ENCODE peak calls at places on chromosomes 5 and 9, in eight cellular contexts. A is mesothelial cell of epicardium, R is GM13976, E is cardiac muscle cell, L is neural crest cell, V is WTC11, C is tibial nerve, Z is progenitor cell of endocrine pancreas. I is an unnamed sample.

GRCh38 chr9:69431203-69431602 is 106.2 kb downstream of the ENTREP1 start:
- DNase-seq in A (no peak), R (no peak), E (no peak), L (no peak), V (no peak), C (no peak), Z (no peak), I (no peak)

GRCh38 chr5:68381060-68381459 is 165.5 kb downstream of the PIK3R1 start:
- DNase-seq in A (no peak), R (no peak), E (no peak), L (no peak), V (no peak), C (no peak), Z (no peak), I (no peak)

GRCh38 chr5:35263266-35263665 is 33.0 kb upstream of the PRLR start:
- DNase-seq in A (no peak), R (no peak), E (no peak), L (no peak), V (no peak), C (no peak), Z (no peak), I (no peak)

GRCh38 chr5:137415231-137415681 is 83.9 kb downstream of the SPOCK1 start:
- DNase-seq in A (no peak), R (no peak), E (peak), L (no peak), V (no peak), C (no peak), Z (no peak), I (no peak)

GRCh38 chr5:137876101-137876500 is 8.4 kb downstream of the MYOT start:
- DNase-seq in A (no peak), R (no peak), E (no peak), L (no peak), V (no peak), C (no peak), Z (no peak), I (no peak)

GRCh38 chr5:168159425-168159824 is 132.0 kb upstream of the WWC1 start:
- DNase-seq in A (no peak), R (peak), E (no peak), L (no peak), V (peak), C (no peak), Z (no peak), I (no peak)

GRCh38 chr9:128026255-128027165 is 40.6 kb downstream of the NAIF1 start:
- DNase-seq in A (no peak), R (peak), E (peak), L (no peak), V (no peak), C (peak), Z (no peak), I (peak)

GRCh38 chr9:104868687-104869404 is 59.1 kb downstream of the ABCA1 start:
- DNase-seq in A (peak), R (peak), E (peak), L (peak), V (peak), C (peak), Z (no peak), I (no peak)

GRCh38 chr5:80701597-80701996 is 46.8 kb upstream of the DHFR start:
- DNase-seq in A (no peak), R (no peak), E (peak), L (no peak), V (no peak), C (no peak), Z (no peak), I (no peak)

GRCh38 chr9:132536124-132536523 is 46.3 kb upstream of the BARHL1 start:
- DNase-seq in A (no peak), R (no peak), E (no peak), L (no peak), V (no peak), C (no peak), Z (no peak), I (no peak)

GRCh38 chr9:130908129-130908877 is 11.7 kb upstream of the QRFP start:
- DNase-seq in A (no peak), R (no peak), E (no peak), L (no peak), V (no peak), C (no peak), Z (no peak), I (no peak)

GRCh38 chr9:76576344-76576743 is 117.4 kb downstream of the GCNT1 start:
- DNase-seq in A (no peak), R (peak), E (peak), L (no peak), V (no peak), C (no peak), Z (no peak), I (peak)

GRCh38 chr9:91221332-91221731 is 140.4 kb downstream of the AUH start:
- DNase-seq in A (no peak), R (no peak), E (peak), L (no peak), V (no peak), C (no peak), Z (no peak), I (no peak)

GRCh38 chr5:132263548-132264261 is 6.2 kb downstream of the PDLIM4 start:
- DNase-seq in A (peak), R (peak), E (peak), L (no peak), V (no peak), C (peak), Z (no peak), I (peak)

GRCh38 chr9:114400219-114400618 is 12.4 kb upstream of the AKNA start:
- DNase-seq in A (no peak), R (no peak), E (no peak), L (no peak), V (no peak), C (no peak), Z (no peak), I (no peak)

GRCh38 chr9:136673088-136673969 is 10.6 kb downstream of the EGFL7 start:
- DNase-seq in A (no peak), R (no peak), E (no peak), L (no peak), V (no peak), C (no peak), Z (no peak), I (no peak)

GRCh38 chr9:93920401-93920800 is 34.8 kb downstream of the BARX1 start:
- DNase-seq in A (no peak), R (no peak), E (no peak), L (no peak), V (no peak), C (no peak), Z (no peak), I (no peak)

GRCh38 chr5:67494186-67494842 is 297.7 kb upstream of the CD180 start:
- DNase-seq in A (no peak), R (no peak), E (no peak), L (no peak), V (no peak), C (peak), Z (no peak), I (no peak)

GRCh38 chr5:160929906-160930305 is 77.9 kb upstream of the ATP10B start:
- DNase-seq in A (no peak), R (no peak), E (no peak), L (no peak), V (no peak), C (no peak), Z (no peak), I (no peak)

GRCh38 chr9:121331992-121332685 is 37.9 kb downstream of the STOM start:
- DNase-seq in A (no peak), R (no peak), E (peak), L (no peak), V (no peak), C (no peak), Z (no peak), I (no peak)

GRCh38 chr5:81590498-81591384 is 160.2 kb downstream of the SSBP2 start:
- DNase-seq in A (no peak), R (no peak), E (peak), L (no peak), V (no peak), C (no peak), Z (no peak), I (no peak)

GRCh38 chr5:143673676-143674468 is 138.1 kb upstream of the HMHB1 start:
- DNase-seq in A (no peak), R (no peak), E (no peak), L (no peak), V (no peak), C (no peak), Z (no peak), I (no peak)

GRCh38 chr5:10559883-10560282 is 4.0 kb upstream of the ANKRD33B start:
- DNase-seq in A (no peak), R (no peak), E (no peak), L (no peak), V (no peak), C (no peak), Z (no peak), I (no peak)

GRCh38 chr5:130282044-130282443 is 377.8 kb downstream of the CHSY3 start:
- DNase-seq in A (no peak), R (no peak), E (peak), L (no peak), V (no peak), C (no peak), Z (no peak), I (no peak)

GRCh38 chr9:99264070-99264469 is 42.0 kb downstream of the SEC61B start:
- DNase-seq in A (no peak), R (no peak), E (peak), L (no peak), V (peak), C (no peak), Z (no peak), I (peak)

GRCh38 chr9:81462759-81463158 is 226.6 kb downstream of the TLE1 start:
- DNase-seq in A (no peak), R (no peak), E (peak), L (no peak), V (no peak), C (no peak), Z (no peak), I (no peak)

GRCh38 chr5:6305821-6306220 is 72.5 kb downstream of the MED10 start:
- DNase-seq in A (no peak), R (no peak), E (no peak), L (no peak), V (no peak), C (no peak), Z (no peak), I (no peak)

GRCh38 chr5:141476132-141476909 is 555 bp downstream of the PCDHGC3 start:
- DNase-seq in A (peak), R (peak), E (peak), L (peak), V (peak), C (peak), Z (no peak), I (peak)

GRCh38 chr5:54844905-54845566 is 140.4 kb downstream of the ESM1 start:
- DNase-seq in A (no peak), R (no peak), E (peak), L (no peak), V (no peak), C (no peak), Z (no peak), I (no peak)

GRCh38 chr9:90774682-90775081 is 26.9 kb upstream of the SYK start:
- DNase-seq in A (no peak), R (peak), E (no peak), L (no peak), V (no peak), C (no peak), Z (no peak), I (no peak)

GRCh38 chr9:21583628-21584027 is 101.5 kb upstream of the IFNE start:
- DNase-seq in A (no peak), R (no peak), E (no peak), L (no peak), V (no peak), C (no peak), Z (no peak), I (no peak)

GRCh38 chr9:136592666-136593065 is 46.8 kb upstream of the NOTCH1 start:
- DNase-seq in A (no peak), R (no peak), E (no peak), L (no peak), V (no peak), C (no peak), Z (no peak), I (no peak)

GRCh38 chr9:110058304-110058953 is 149.5 kb downstream of the C9orf152 start:
- DNase-seq in A (no peak), R (peak), E (peak), L (peak), V (peak), C (peak), Z (peak), I (peak)

DNA sequence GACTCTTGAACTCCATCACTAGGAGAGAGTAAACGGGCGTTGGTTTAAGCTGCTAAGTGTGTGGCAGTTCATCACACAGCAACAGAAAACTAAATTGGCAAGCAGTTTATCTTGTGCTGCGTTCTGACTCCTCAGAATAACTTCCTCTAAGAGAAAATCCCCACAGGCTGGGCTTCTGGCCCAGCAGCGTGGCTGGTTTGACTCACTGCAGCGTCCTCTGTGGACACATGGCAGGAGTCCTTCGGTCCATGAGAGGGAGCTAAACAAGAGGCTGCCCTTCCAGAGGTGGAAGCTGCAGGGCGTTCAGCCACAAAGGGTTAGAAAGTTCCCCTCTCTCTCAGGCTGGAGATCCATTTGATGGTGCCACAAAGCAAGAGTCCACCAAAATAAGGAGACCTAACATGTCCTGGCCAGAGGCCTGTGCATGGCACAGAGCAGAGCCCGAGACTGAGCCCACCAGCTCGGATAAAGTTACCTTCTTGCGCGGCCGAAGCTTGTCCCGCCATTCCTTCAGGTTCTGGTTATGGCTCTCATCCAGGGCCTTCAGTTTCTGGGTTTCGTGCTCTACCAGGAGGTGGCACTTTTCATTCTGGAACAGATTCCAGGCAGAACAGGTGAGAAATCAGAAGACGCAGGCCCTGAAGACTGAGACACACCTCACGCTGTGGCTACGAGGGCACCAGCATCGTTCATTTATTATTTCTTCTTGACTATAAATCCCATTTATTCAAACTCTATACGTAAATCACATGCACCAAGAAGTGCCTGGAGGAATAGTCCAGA is 46.2 kb upstream of the FBXW11 start:
- DNase-seq in A (no peak), R (no peak), E (peak), L (no peak), V (no peak), C (no peak), Z (no peak), I (no peak)
- TF ChIP-seq CTCF in A (no peak), R (no peak), E (peak), L (no peak), V (no peak), C (no peak), Z (no peak), I (no peak)

GRCh38 chr9:6672118-6672517 is 26.6 kb upstream of the GLDC start:
- DNase-seq in A (no peak), R (no peak), E (no peak), L (no peak), V (no peak), C (no peak), Z (no peak), I (no peak)
- TF ChIP-seq CTCF in A (no peak), R (no peak), E (no peak), L (no peak), V (no peak), C (no peak), Z (no peak), I (no peak)

GRCh38 chr5:120803282-120803681 is 339.2 kb downstream of the PRR16 start:
- DNase-seq in A (no peak), R (no peak), E (peak), L (no peak), V (no peak), C (no peak), Z (no peak), I (no peak)
- TF ChIP-seq CTCF in A (peak), R (no peak), E (no peak), L (peak), V (no peak), C (no peak), Z (peak), I (no peak)

GRCh38 chr5:93062548-93062947 is 518.5 kb downstream of the NR2F1-AS1 start:
- DNase-seq in A (no peak), R (no peak), E (peak), L (no peak), V (no peak), C (no peak), Z (no peak), I (no peak)
- TF ChIP-seq CTCF in A (no peak), R (no peak), E (no peak), L (peak), V (no peak), C (no peak), Z (peak), I (no peak)

DNA sequence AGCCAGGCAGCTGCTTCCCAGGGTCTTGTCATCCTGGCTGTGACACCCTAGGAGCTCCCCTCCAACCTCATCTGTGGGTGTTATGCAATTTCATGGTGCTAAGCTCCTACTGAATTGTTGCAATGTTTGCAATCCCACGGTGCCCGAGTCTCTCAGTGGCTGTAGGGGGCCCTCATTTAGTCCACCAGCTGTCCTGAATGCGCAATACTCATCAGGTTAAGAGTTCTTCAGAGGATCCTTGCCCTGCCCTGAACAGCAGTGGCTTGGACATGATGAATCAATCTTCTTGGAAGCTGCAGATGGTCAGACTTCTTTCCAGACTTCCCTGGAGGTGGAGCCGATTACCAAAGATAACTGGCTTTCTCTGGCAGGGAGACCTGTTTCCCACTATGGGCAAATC is 584.1 kb downstream of the CCDC171 start:
- DNase-seq in A (no peak), R (no peak), E (peak), L (no peak), V (no peak), C (peak), Z (no peak), I (no peak)
- TF ChIP-seq CTCF in A (no peak), R (no peak), E (no peak), L (no peak), V (no peak), C (no peak), Z (no peak), I (no peak)

GRCh38 chr5:159773062-159773924 is 143.0 kb upstream of the ADRA1B start:
- DNase-seq in A (peak), R (peak), E (peak), L (peak), V (peak), C (peak), Z (peak), I (peak)
- TF ChIP-seq CTCF in A (no peak), R (no peak), E (peak), L (no peak), V (no peak), C (no peak), Z (peak), I (no peak)

I was measured in activated CD8-positive, alpha-beta T cell treated with anti-CD3 and anti-CD28 coated beads for 36 hours.